ENCODE peak calls at places on chromosomes 16 and 17, in four cellular contexts. Z is neuronal stem cell, X is IMR-90, D is H9. E is an unnamed sample.

GRCh38 chr16:71439531-71439930 is 2.3 kb downstream of the TLE7 start:
- DNase-seq in Z (no peak), X (no peak), D (no peak), E (no peak)

GRCh38 chr17:55532670-55533069 is 21.4 kb upstream of the SMIM36 start:
- DNase-seq in Z (no peak), X (no peak), D (no peak), E (no peak)

GRCh38 chr16:10242916-10243315 is 60.7 kb upstream of the GRIN2A start:
- DNase-seq in Z (no peak), X (no peak), D (no peak), E (no peak)

GRCh38 chr17:1871743-1872142 is 41.9 kb downstream of the RPA1 start:
- DNase-seq in Z (no peak), X (no peak), D (no peak), E (no peak)

GRCh38 chr17:81601525-81602120 is 35.3 kb downstream of the NPLOC4 start:
- DNase-seq in Z (peak), X (peak), D (peak), E (peak)

GRCh38 chr16:10988164-10988803 is 43.9 kb downstream of the CLEC16A start:
- DNase-seq in Z (no peak), X (no peak), D (peak), E (no peak)

GRCh38 chr17:57859601-57860413 is 10.0 kb upstream of the MRPS23 start:
- DNase-seq in Z (no peak), X (no peak), D (no peak), E (no peak)

GRCh38 chr17:330993-331701 is 21.5 kb downstream of the RPH3AL start:
- DNase-seq in Z (no peak), X (no peak), D (peak), E (no peak)

GRCh38 chr16:66592814-66593213 is 11.7 kb upstream of the CMTM3 start:
- DNase-seq in Z (no peak), X (no peak), D (no peak), E (no peak)

GRCh38 chr17:45783593-45784292 is 377 bp upstream of the CRHR1 start:
- DNase-seq in Z (peak), X (no peak), D (peak), E (no peak)

GRCh38 chr16:81939164-81940067 is 71.9 kb downstream of the SDR42E1 start:
- DNase-seq in Z (no peak), X (no peak), D (peak), E (peak)

GRCh38 chr17:63125987-63126386 is 160.0 kb downstream of the TANC2 start:
- DNase-seq in Z (no peak), X (no peak), D (no peak), E (no peak)

GRCh38 chr17:63124536-63124935 is 158.5 kb downstream of the TANC2 start:
- DNase-seq in Z (no peak), X (no peak), D (no peak), E (no peak)

GRCh38 chr17:63132509-63132911 is 166.5 kb downstream of the TANC2 start:
- DNase-seq in Z (no peak), X (no peak), D (no peak), E (peak)

GRCh38 chr17:63124958-63125357 is 158.9 kb downstream of the TANC2 start:
- DNase-seq in Z (no peak), X (no peak), D (no peak), E (no peak)

DNA sequence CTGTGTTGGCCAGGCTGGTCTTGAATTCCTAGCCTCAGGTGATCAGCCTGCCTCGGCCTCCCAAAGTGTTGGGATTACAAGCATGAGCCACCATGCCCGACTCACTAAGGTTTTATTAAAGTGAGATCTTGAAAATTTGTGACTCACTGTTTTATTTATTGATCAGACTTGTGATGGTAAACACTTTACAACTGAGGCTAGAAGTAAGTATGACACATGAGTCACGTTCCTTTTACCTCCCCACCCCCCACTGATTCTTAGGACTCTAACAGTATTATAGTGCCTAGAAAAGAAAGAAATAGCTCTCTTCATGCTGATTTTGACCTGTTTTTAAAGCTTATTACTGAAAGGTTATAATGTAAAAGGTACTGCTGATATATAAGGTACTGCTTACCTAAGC is 160.6 kb downstream of the TANC2 start:
- DNase-seq in Z (no peak), X (peak), D (no peak), E (peak)
- H2AK5ac ChIP-seq in Z (no peak), X (no peak), D (no peak), E (no peak)

DNA sequence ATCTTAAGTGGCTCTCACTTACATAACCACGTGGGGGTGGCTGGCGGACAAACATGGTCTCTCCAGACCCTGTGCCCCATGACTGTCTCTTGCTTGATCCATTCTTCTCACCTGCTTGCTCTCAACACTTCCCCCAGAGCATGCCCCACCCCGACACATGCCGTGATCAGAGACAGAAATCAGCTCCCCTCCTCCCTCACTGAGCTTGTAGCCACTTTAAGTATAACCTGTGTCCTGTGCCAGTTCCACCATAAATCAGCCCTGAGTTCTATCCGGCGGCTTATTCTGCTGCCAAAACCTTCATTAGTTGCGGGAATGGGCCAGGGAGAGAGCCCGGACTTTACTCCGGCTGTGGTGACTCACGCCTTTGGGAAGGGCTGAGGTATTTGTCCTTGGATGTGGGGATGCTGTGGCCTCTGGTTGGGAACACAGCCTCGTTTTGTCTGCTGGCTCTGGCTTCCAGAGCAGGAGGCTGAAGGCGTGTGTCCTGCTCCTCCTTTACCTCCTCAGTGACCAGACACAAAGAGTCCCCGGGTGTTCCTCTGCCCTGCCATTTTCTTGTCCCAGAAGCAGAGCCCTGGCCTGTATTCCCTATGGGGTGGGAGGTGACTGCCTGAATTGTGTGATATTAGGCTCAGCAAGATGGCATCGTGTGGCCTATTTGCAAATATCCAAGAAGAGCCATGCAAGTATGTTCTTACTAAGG is 21.1 kb downstream of the ANKRD40 start:
- DNase-seq in Z (no peak), X (peak), D (no peak), E (peak)
- H2AK5ac ChIP-seq in Z (no peak), X (peak), D (no peak), E (peak)

GRCh38 chr16:57185945-57186629 is at the start of the genes PSME3IP1 and RSPRY1:
- DNase-seq in Z (peak), X (peak), D (peak), E (peak)

GRCh38 chr16:57187508-57187854 is 1.4 kb downstream of the RSPRY1 start:
- DNase-seq in Z (no peak), X (no peak), D (no peak), E (no peak)

GRCh38 chr16:57185446-57185944 is 344 bp downstream of the PSME3IP1 start:
- DNase-seq in Z (no peak), X (peak), D (no peak), E (peak)

GRCh38 chr16:57188711-57189002 is 2.5 kb downstream of the RSPRY1 start:
- DNase-seq in Z (no peak), X (no peak), D (no peak), E (no peak)

GRCh38 chr16:57186630-57187507 is 740 bp downstream of the RSPRY1 start:
- DNase-seq in Z (peak), X (no peak), D (peak), E (peak)
- H2AK5ac ChIP-seq in Z (peak), X (peak), D (no peak), E (no peak)

GRCh38 chr17:41478240-41478639 is 2.7 kb downstream of the KRT35 start:
- DNase-seq in Z (no peak), X (no peak), D (no peak), E (no peak)

GRCh38 chr17:41475421-41475820 is 5.5 kb downstream of the KRT35 start:
- DNase-seq in Z (no peak), X (no peak), D (no peak), E (no peak)

GRCh38 chr17:41480136-41480535 is 815 bp downstream of the KRT35 start:
- DNase-seq in Z (no peak), X (no peak), D (no peak), E (no peak)

GRCh38 chr17:41474863-41475262 is 6.1 kb downstream of the KRT35 start:
- DNase-seq in Z (no peak), X (no peak), D (no peak), E (no peak)

DNA sequence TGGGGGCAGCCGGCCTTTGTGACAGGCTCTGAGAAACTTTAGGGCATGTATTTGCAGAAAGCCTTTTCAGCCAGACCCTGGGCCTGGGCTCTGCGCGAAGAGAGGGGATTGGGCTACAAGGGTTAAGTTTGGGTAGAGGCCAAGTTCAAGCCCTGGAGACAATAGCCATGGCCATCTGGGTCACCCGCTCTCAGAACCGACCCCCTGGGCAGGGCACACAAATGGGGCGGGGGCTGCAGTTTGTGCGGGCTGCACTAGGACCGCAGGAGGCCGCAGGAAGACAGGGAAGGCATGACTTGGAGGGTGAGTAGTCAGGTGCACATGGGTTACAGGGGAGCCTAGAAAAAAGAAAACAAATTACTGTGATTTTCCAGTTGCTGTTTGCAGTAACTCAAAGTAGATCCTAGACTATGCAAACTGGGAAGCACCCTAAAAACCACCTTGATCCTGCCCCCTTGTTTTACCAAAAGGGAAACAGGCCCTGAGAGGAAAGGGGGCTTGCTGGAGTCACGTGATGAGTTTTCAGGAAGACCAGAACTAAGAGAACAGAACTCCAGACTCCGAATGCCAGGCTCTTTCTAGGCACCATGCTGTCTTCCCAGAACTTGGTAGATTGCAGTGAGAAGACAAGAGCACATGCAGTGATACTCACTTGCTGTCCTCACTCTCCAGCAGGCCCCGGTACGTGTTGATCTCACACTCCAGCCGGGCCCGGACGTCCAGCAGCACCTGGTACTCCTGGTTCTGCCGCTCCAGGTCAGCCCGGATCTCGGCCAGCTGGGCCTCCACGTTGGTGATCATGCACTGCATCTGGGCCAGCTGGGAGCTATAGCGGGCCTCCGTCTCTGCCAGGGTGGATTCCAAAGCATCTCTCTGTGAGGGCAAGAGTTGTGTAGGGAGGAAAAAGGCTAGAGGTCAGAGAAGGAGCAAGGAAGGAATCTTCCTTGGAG is 3.8 kb downstream of the KRT35 start:
- DNase-seq in Z (no peak), X (no peak), D (no peak), E (no peak)
- H2AK5ac ChIP-seq in Z (no peak), X (no peak), D (no peak), E (no peak)

GRCh38 chr16:54359555-54359954 is 73.0 kb upstream of the IRX3 start:
- DNase-seq in Z (no peak), X (no peak), D (no peak), E (no peak)

GRCh38 chr16:54362801-54363200 is 76.2 kb upstream of the IRX3 start:
- DNase-seq in Z (no peak), X (no peak), D (no peak), E (no peak)

GRCh38 chr16:54361813-54362212 is 75.2 kb upstream of the IRX3 start:
- DNase-seq in Z (peak), X (no peak), D (no peak), E (no peak)

GRCh38 chr16:54359086-54359485 is 72.5 kb upstream of the IRX3 start:
- DNase-seq in Z (no peak), X (no peak), D (no peak), E (no peak)

DNA sequence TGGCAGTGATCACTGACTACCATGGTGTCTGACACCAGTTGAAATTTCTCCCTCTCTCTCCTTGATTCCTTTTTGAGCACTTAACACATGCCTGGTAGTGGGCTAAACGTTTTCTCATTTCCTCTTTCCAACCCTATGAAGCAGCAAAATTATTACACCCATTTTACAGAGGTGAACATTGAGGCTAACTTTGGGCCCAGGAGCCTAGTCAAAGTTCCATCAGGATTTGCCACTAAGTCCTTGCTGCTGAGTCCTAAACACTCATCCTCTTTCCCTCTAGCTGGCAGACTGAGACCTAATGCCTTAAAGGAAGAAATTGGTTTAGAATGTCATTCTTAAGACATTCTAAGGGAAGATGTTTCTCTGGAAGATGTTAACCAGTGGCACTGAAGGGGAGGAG is 74.7 kb upstream of the IRX3 start:
- DNase-seq in Z (no peak), X (no peak), D (no peak), E (no peak)
- H2AK5ac ChIP-seq in Z (no peak), X (no peak), D (no peak), E (no peak)

DNA sequence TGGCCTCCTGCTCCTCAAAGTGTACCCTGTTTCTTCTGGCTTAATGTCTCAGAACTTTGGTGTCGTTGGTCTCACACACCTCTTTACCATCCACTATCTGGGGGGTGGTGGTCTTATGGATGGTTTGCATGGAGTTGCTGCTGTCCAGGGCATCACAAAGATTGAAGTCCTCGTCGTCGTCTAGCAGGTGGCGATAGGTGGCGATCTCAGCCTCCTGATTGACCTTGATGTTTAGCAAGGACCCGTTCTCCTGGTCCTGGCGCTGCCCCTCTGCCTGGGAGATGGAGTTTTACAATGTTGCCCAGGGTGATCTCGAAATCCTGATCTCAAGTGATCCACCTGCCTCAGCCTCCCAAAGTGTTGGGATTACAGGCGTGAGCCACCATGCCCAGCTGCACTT is 31.1 kb upstream of the HELZ start:
- DNase-seq in Z (no peak), X (no peak), D (peak), E (no peak)
- H2AK5ac ChIP-seq in Z (no peak), X (no peak), D (no peak), E (no peak)

GRCh38 chr17:42579794-42580551 is 2.4 kb upstream of the PSMC3IP start:
- DNase-seq in Z (no peak), X (no peak), D (no peak), E (no peak)

GRCh38 chr17:42578282-42578869 is 847 bp upstream of the PSMC3IP start:
- DNase-seq in Z (peak), X (peak), D (peak), E (peak)

GRCh38 chr17:42574463-42574862 is 3.1 kb downstream of the PSMC3IP start:
- DNase-seq in Z (no peak), X (no peak), D (no peak), E (no peak)

GRCh38 chr17:42577532-42578281 is at the start of gene PSMC3IP:
- DNase-seq in Z (peak), X (peak), D (peak), E (peak)

DNA sequence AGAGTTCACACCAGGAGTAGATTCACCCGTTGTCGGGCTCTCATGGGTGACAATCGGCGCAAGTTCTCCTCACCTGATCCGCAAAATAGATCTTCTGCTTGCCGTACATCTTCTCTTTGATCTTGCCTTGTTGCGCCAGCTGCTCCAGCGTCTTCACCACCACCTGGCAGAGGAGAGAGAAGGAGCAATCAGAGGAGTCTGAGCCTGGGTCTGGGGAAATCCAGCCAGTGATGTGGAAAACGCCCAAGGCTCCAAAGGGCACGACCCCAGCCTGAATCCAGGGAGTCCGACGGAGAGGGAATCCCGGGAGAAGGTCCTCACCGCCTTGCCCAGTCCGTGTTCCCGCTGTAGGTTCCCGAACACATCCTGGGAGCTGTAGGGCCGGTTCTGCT is 393 bp downstream of the PSMC3IP start:
- DNase-seq in Z (peak), X (no peak), D (no peak), E (peak)
- H2AK5ac ChIP-seq in Z (no peak), X (peak), D (no peak), E (no peak)

DNA sequence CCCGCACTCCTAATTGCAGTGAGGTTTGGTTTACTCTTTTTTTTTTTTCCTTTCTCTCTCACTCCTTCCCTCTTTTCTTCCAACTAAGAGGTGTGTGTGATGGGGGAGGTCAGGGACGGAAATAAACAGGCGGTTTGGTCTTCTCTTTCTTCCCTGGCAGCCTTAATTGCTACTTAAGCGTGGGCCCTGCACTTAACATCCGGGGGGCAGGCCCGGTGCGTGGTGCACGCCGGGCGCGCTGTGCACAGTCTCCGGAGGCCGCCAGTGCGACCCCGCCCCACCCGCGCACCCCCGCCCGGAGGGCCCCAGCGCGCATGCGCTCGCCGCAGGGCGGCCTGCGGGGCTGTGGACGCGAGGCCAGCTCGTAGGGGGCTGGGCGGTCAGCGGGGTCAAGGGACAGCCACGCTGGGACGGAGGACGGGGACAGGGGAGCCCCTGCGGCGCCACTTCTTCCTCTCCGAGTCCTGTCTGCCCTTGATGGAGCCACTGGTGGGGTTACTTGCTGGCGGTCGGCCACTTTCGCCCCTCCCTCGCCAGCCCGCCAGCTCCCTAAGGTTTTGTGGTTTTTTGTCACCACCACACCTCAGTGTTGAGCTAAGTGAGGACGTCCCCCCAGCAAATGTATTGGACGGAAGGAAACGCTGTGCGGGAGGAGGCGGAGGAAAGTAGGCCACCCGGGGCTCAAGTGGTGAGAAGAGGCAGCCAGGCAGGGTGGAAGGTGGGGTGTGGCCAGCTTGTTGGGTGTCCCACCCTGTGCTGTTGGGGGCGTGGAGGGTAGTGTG is 120.9 kb downstream of the MRM1 start:
- DNase-seq in Z (peak), X (peak), D (peak), E (peak)
- H2AK5ac ChIP-seq in Z (peak), X (no peak), D (no peak), E (no peak)

GRCh38 chr16:4283939-4284338 is 11.1 kb upstream of the TFAP4 start:
- DNase-seq in Z (no peak), X (peak), D (no peak), E (peak)
- H2AK5ac ChIP-seq in Z (no peak), X (peak), D (no peak), E (no peak)

E was measured in mesenchymal stem cell.